ENCODE peak calls at places on chromosomes 12 and 14, in six cellular contexts. One of them, this sample, is unnamed.

GRCh38 chr12:69036533-69036932 is 103.6 kb upstream of the CPM start:
- DNase-seq in fibroblast of the aortic adventitia: no peak
- DNase-seq in gastrocnemius medialis: no peak
- DNase-seq in foreskin fibroblast: no peak
- DNase-seq in IMR-90: no peak
- DNase-seq in heart left ventricle: no peak
- DNase-seq in this sample: no peak

GRCh38 chr14:102317564-102318248 is 1.8 kb upstream of the ZNF839 start:
- DNase-seq in fibroblast of the aortic adventitia: no peak
- DNase-seq in gastrocnemius medialis: peak; percentile 74
- DNase-seq in foreskin fibroblast: no peak
- DNase-seq in IMR-90: no peak
- DNase-seq in heart left ventricle: peak; percentile 57
- DNase-seq in this sample: no peak

GRCh38 chr12:69097619-69098368 is 141.6 kb upstream of the CPSF6 start:
- DNase-seq in fibroblast of the aortic adventitia: peak; percentile 85
- DNase-seq in gastrocnemius medialis: no peak
- DNase-seq in foreskin fibroblast: peak; percentile 18
- DNase-seq in IMR-90: no peak
- DNase-seq in heart left ventricle: no peak
- DNase-seq in this sample: no peak

GRCh38 chr14:38211258-38211735 is 3.6 kb downstream of the SSTR1 start:
- DNase-seq in fibroblast of the aortic adventitia: no peak
- DNase-seq in gastrocnemius medialis: no peak
- DNase-seq in foreskin fibroblast: no peak
- DNase-seq in IMR-90: no peak
- DNase-seq in heart left ventricle: no peak
- DNase-seq in this sample: no peak

GRCh38 chr14:29558516-29558915 is 369.1 kb downstream of the PRKD1 start:
- DNase-seq in fibroblast of the aortic adventitia: peak; percentile 12
- DNase-seq in gastrocnemius medialis: no peak
- DNase-seq in foreskin fibroblast: peak; percentile 34
- DNase-seq in IMR-90: peak; percentile 80
- DNase-seq in heart left ventricle: no peak
- DNase-seq in this sample: no peak

GRCh38 chr12:93550748-93551611 is 21.5 kb upstream of the SOCS2 start:
- DNase-seq in fibroblast of the aortic adventitia: no peak
- DNase-seq in gastrocnemius medialis: no peak
- DNase-seq in foreskin fibroblast: no peak
- DNase-seq in IMR-90: no peak
- DNase-seq in heart left ventricle: no peak
- DNase-seq in this sample: no peak

GRCh38 chr14:58167057-58167456 is 15.0 kb upstream of the ARMH4 start:
- DNase-seq in fibroblast of the aortic adventitia: no peak
- DNase-seq in gastrocnemius medialis: no peak
- DNase-seq in foreskin fibroblast: no peak
- DNase-seq in IMR-90: no peak
- DNase-seq in heart left ventricle: no peak
- DNase-seq in this sample: no peak

GRCh38 chr14:96614528-96614927 is 112.3 kb downstream of the PAPOLA start:
- DNase-seq in fibroblast of the aortic adventitia: no peak
- DNase-seq in gastrocnemius medialis: no peak
- DNase-seq in foreskin fibroblast: no peak
- DNase-seq in IMR-90: no peak
- DNase-seq in heart left ventricle: no peak
- DNase-seq in this sample: no peak

GRCh38 chr12:130529781-130530180 is 186.3 kb downstream of the RIMBP2 start:
- DNase-seq in fibroblast of the aortic adventitia: no peak
- DNase-seq in gastrocnemius medialis: no peak
- DNase-seq in foreskin fibroblast: no peak
- DNase-seq in IMR-90: no peak
- DNase-seq in heart left ventricle: no peak
- DNase-seq in this sample: no peak

GRCh38 chr12:49984476-49984890 is 11.7 kb downstream of the AQP6 start:
- DNase-seq in fibroblast of the aortic adventitia: no peak
- DNase-seq in gastrocnemius medialis: no peak
- DNase-seq in foreskin fibroblast: no peak
- DNase-seq in IMR-90: no peak
- DNase-seq in heart left ventricle: no peak
- DNase-seq in this sample: no peak

GRCh38 chr14:50232276-50232642 is 881 bp upstream of the SOS2 start:
- DNase-seq in fibroblast of the aortic adventitia: no peak
- DNase-seq in gastrocnemius medialis: no peak
- DNase-seq in foreskin fibroblast: no peak
- DNase-seq in IMR-90: no peak
- DNase-seq in heart left ventricle: no peak
- DNase-seq in this sample: no peak

GRCh38 chr12:117120787-117121186 is 21.6 kb upstream of the TESC start:
- DNase-seq in fibroblast of the aortic adventitia: no peak
- DNase-seq in gastrocnemius medialis: no peak
- DNase-seq in foreskin fibroblast: no peak
- DNase-seq in IMR-90: no peak
- DNase-seq in heart left ventricle: peak; percentile 36
- DNase-seq in this sample: no peak

GRCh38 chr12:104964167-104964566 is 6.1 kb upstream of the SLC41A2 start:
- DNase-seq in fibroblast of the aortic adventitia: no peak
- DNase-seq in gastrocnemius medialis: no peak
- DNase-seq in foreskin fibroblast: no peak
- DNase-seq in IMR-90: no peak
- DNase-seq in heart left ventricle: no peak
- DNase-seq in this sample: no peak

GRCh38 chr12:3273409-3273853 is 196.3 kb downstream of the TSPAN9 start:
- DNase-seq in fibroblast of the aortic adventitia: no peak
- DNase-seq in gastrocnemius medialis: no peak
- DNase-seq in foreskin fibroblast: peak; percentile 34
- DNase-seq in IMR-90: peak; percentile 49
- DNase-seq in heart left ventricle: no peak
- DNase-seq in this sample: no peak

GRCh38 chr14:101865288-101865687 is 99.1 kb upstream of the DYNC1H1 start:
- DNase-seq in fibroblast of the aortic adventitia: no peak
- DNase-seq in gastrocnemius medialis: no peak
- DNase-seq in foreskin fibroblast: no peak
- DNase-seq in IMR-90: no peak
- DNase-seq in heart left ventricle: no peak
- DNase-seq in this sample: no peak

GRCh38 chr12:114396153-114396868 is 9.6 kb downstream of the TBX5 start:
- DNase-seq in fibroblast of the aortic adventitia: no peak
- DNase-seq in gastrocnemius medialis: no peak
- DNase-seq in foreskin fibroblast: peak; percentile 69
- DNase-seq in IMR-90: peak; percentile 59
- DNase-seq in heart left ventricle: no peak
- DNase-seq in this sample: no peak

GRCh38 chr12:56645201-56645716 is 525 bp downstream of the ATP5F1B start:
- DNase-seq in fibroblast of the aortic adventitia: no peak
- DNase-seq in gastrocnemius medialis: no peak
- DNase-seq in foreskin fibroblast: no peak
- DNase-seq in IMR-90: no peak
- DNase-seq in heart left ventricle: no peak
- DNase-seq in this sample: no peak

GRCh38 chr12:132491761-132492378 is 1.9 kb downstream of the FBRSL1 start:
- DNase-seq in fibroblast of the aortic adventitia: no peak
- DNase-seq in gastrocnemius medialis: no peak
- DNase-seq in foreskin fibroblast: no peak
- DNase-seq in IMR-90: no peak
- DNase-seq in heart left ventricle: no peak
- DNase-seq in this sample: no peak
- H3K4me3 ChIP-seq in fibroblast of the aortic adventitia: peak overlapping the region; percentile 76
- H3K4me3 ChIP-seq in gastrocnemius medialis: peak overlapping the region; percentile 71
- H3K4me3 ChIP-seq in foreskin fibroblast: peak overlapping the region; percentile 69
- H3K4me3 ChIP-seq in IMR-90: no peak overlapping the region
- H3K4me3 ChIP-seq in heart left ventricle: peak overlapping the region; percentile 70
- H3K4me3 ChIP-seq in this sample: peak overlapping the region; percentile 66

GRCh38 chr14:32654106-32654505 is 284.6 kb upstream of the NPAS3 start:
- DNase-seq in fibroblast of the aortic adventitia: no peak
- DNase-seq in gastrocnemius medialis: no peak
- DNase-seq in foreskin fibroblast: peak; percentile 34
- DNase-seq in IMR-90: no peak
- DNase-seq in heart left ventricle: no peak
- DNase-seq in this sample: no peak

GRCh38 chr14:32650030-32650429 is 288.6 kb upstream of the NPAS3 start:
- DNase-seq in fibroblast of the aortic adventitia: no peak
- DNase-seq in gastrocnemius medialis: no peak
- DNase-seq in foreskin fibroblast: no peak
- DNase-seq in IMR-90: no peak
- DNase-seq in heart left ventricle: no peak
- DNase-seq in this sample: no peak

GRCh38 chr14:32648434-32648833 is 290.2 kb upstream of the NPAS3 start:
- DNase-seq in fibroblast of the aortic adventitia: peak; percentile 52
- DNase-seq in gastrocnemius medialis: no peak
- DNase-seq in foreskin fibroblast: peak; percentile 76
- DNase-seq in IMR-90: peak; percentile 68
- DNase-seq in heart left ventricle: no peak
- DNase-seq in this sample: peak; percentile 53

GRCh38 chr14:32656609-32657008 is 282.1 kb upstream of the NPAS3 start:
- DNase-seq in fibroblast of the aortic adventitia: no peak
- DNase-seq in gastrocnemius medialis: no peak
- DNase-seq in foreskin fibroblast: no peak
- DNase-seq in IMR-90: no peak
- DNase-seq in heart left ventricle: no peak
- DNase-seq in this sample: no peak

DNA sequence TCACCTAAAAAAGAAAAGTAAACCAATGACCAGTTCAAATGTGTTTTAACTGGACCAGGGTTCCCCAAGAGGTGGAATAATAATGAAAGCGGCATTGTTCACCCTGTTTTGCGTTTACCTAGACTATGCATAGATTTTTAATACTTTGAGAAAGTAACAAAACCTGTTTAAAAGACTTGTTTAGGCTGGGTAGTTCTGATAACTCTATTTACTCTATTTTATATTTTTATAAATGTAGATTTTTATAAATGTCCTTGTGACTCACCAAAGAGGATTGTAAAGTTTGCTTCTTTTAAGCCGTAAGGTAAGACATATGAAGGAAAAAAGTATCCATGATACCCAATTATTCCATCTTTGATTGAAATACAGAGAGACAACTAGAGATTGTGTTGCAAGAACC is 288.0 kb upstream of the NPAS3 start:
- DNase-seq in fibroblast of the aortic adventitia: no peak
- DNase-seq in gastrocnemius medialis: no peak
- DNase-seq in foreskin fibroblast: no peak
- DNase-seq in IMR-90: no peak
- DNase-seq in heart left ventricle: no peak
- DNase-seq in this sample: no peak
- TF ChIP-seq CTCF in fibroblast of the aortic adventitia: no peak
- TF ChIP-seq CTCF in gastrocnemius medialis: no peak
- TF ChIP-seq CTCF in foreskin fibroblast: no peak
- TF ChIP-seq CTCF in IMR-90: no peak
- TF ChIP-seq CTCF in heart left ventricle: no peak
- TF ChIP-seq CTCF in this sample: no peak

GRCh38 chr12:52010692-52011601 is 4.2 kb downstream of the TAMALIN start:
- DNase-seq in fibroblast of the aortic adventitia: no peak
- DNase-seq in gastrocnemius medialis: no peak
- DNase-seq in foreskin fibroblast: no peak
- DNase-seq in IMR-90: no peak
- DNase-seq in heart left ventricle: no peak
- DNase-seq in this sample: no peak
- H3K4me3 ChIP-seq in fibroblast of the aortic adventitia: peak overlapping the region; percentile 57
- H3K4me3 ChIP-seq in gastrocnemius medialis: peak overlapping the region; percentile 67
- H3K4me3 ChIP-seq in foreskin fibroblast: peak overlapping the region; percentile 57
- H3K4me3 ChIP-seq in IMR-90: no peak overlapping the region
- H3K4me3 ChIP-seq in heart left ventricle: peak overlapping the region; percentile 78
- H3K4me3 ChIP-seq in this sample: peak overlapping the region; percentile 20

GRCh38 chr14:99389171-99389826 is 91.4 kb downstream of the SETD3 start:
- DNase-seq in fibroblast of the aortic adventitia: peak; percentile 8
- DNase-seq in gastrocnemius medialis: no peak
- DNase-seq in foreskin fibroblast: peak; percentile 4
- DNase-seq in IMR-90: peak; percentile 10
- DNase-seq in heart left ventricle: no peak
- DNase-seq in this sample: no peak
- TF ChIP-seq CTCF in fibroblast of the aortic adventitia: peak; percentile 76
- TF ChIP-seq CTCF in gastrocnemius medialis: peak; percentile 80
- TF ChIP-seq CTCF in foreskin fibroblast: peak; percentile 86
- TF ChIP-seq CTCF in IMR-90: peak; percentile 59
- TF ChIP-seq CTCF in heart left ventricle: peak; percentile 76
- TF ChIP-seq CTCF in this sample: peak; percentile 94

GRCh38 chr12:110619534-110619953 is 5.6 kb downstream of the TCTN1 start:
- DNase-seq in fibroblast of the aortic adventitia: no peak
- DNase-seq in gastrocnemius medialis: no peak
- DNase-seq in foreskin fibroblast: peak; percentile 38
- DNase-seq in IMR-90: peak; percentile 29
- DNase-seq in heart left ventricle: no peak
- DNase-seq in this sample: no peak
- H3K4me3 ChIP-seq in fibroblast of the aortic adventitia: no peak overlapping the region
- H3K4me3 ChIP-seq in gastrocnemius medialis: no peak overlapping the region
- H3K4me3 ChIP-seq in foreskin fibroblast: no peak overlapping the region
- H3K4me3 ChIP-seq in IMR-90: no peak overlapping the region
- H3K4me3 ChIP-seq in heart left ventricle: no peak overlapping the region
- H3K4me3 ChIP-seq in this sample: no peak overlapping the region

GRCh38 chr12:83261998-83262397 is 575.3 kb downstream of the TMTC2 start:
- DNase-seq in fibroblast of the aortic adventitia: no peak
- DNase-seq in gastrocnemius medialis: no peak
- DNase-seq in foreskin fibroblast: no peak
- DNase-seq in IMR-90: no peak
- DNase-seq in heart left ventricle: no peak
- DNase-seq in this sample: no peak

GRCh38 chr12:83250866-83251265 is 564.2 kb downstream of the TMTC2 start:
- DNase-seq in fibroblast of the aortic adventitia: no peak
- DNase-seq in gastrocnemius medialis: no peak
- DNase-seq in foreskin fibroblast: no peak
- DNase-seq in IMR-90: no peak
- DNase-seq in heart left ventricle: no peak
- DNase-seq in this sample: no peak

DNA sequence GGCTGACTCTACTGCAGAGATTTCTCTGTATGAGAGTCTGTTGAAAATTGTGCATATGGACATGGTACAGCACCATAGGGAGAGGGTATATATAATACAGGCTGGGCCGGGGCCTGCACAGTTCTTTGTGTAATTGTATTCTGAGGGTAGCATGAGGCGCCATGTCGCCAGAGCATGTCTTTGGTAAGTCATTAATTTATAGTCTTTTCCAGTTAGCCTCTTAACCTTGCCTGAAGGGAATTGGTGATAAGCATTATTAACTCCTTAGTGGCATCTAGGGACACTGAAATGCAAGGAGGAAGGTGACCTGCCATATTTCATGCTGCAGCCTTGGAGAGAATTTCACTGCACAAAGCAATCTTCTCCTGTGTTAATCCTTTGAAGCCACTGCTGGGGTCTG is 569.9 kb downstream of the TMTC2 start:
- DNase-seq in fibroblast of the aortic adventitia: no peak
- DNase-seq in gastrocnemius medialis: no peak
- DNase-seq in foreskin fibroblast: no peak
- DNase-seq in IMR-90: no peak
- DNase-seq in heart left ventricle: no peak
- DNase-seq in this sample: no peak
- TF ChIP-seq CTCF in fibroblast of the aortic adventitia: no peak
- TF ChIP-seq CTCF in gastrocnemius medialis: no peak
- TF ChIP-seq CTCF in foreskin fibroblast: no peak
- TF ChIP-seq CTCF in IMR-90: no peak
- TF ChIP-seq CTCF in heart left ventricle: no peak
- TF ChIP-seq CTCF in this sample: no peak

This sample was measured in HFF-Myc.